ENCODE peak calls at places on chromosomes 12 and 14, in seven cellular contexts. R, F, X, Y, Z, L and J are unnamed samples.

GRCh38 chr12:95703986-95704385 is 86.6 kb downstream of the NTN4 start:
- DNase-seq in R (no peak), F (no peak), X (no peak), Y (no peak), Z (no peak), L (no peak), J (no peak)

GRCh38 chr12:82413994-82414393 is 55.7 kb downstream of the METTL25 start:
- DNase-seq in R (peak), F (no peak), X (no peak), Y (peak), Z (no peak), L (peak), J (no peak)

GRCh38 chr14:38350102-38350501 is 94.2 kb upstream of the CLEC14A start:
- DNase-seq in R (no peak), F (no peak), X (no peak), Y (no peak), Z (no peak), L (no peak), J (no peak)

GRCh38 chr12:5187136-5187535 is 143.5 kb downstream of the KCNA5 start:
- DNase-seq in R (no peak), F (no peak), X (no peak), Y (no peak), Z (no peak), L (no peak), J (no peak)

GRCh38 chr14:105943973-105944602 is 417.7 kb downstream of the TMEM121 start:
- DNase-seq in R (no peak), F (no peak), X (no peak), Y (no peak), Z (no peak), L (no peak), J (no peak)

GRCh38 chr14:92719890-92720323 is 28.5 kb downstream of the LGMN start:
- DNase-seq in R (no peak), F (no peak), X (no peak), Y (no peak), Z (no peak), L (no peak), J (peak)

GRCh38 chr14:76227450-76228050 is 75.8 kb downstream of the GPATCH2L start:
- DNase-seq in R (peak), F (no peak), X (no peak), Y (peak), Z (no peak), L (peak), J (peak)

GRCh38 chr14:103349982-103350381 is 15.9 kb downstream of the EIF5 start:
- DNase-seq in R (no peak), F (no peak), X (no peak), Y (no peak), Z (no peak), L (no peak), J (no peak)

GRCh38 chr12:98274430-98275130 is 240.8 kb upstream of the TMPO start:
- DNase-seq in R (no peak), F (no peak), X (no peak), Y (no peak), Z (no peak), L (no peak), J (no peak)

GRCh38 chr12:22971247-22971646 is 346.3 kb downstream of the ETNK1 start:
- DNase-seq in R (no peak), F (no peak), X (no peak), Y (no peak), Z (no peak), L (no peak), J (no peak)

GRCh38 chr12:96256672-96257361 is 62.6 kb downstream of the ELK3 start:
- DNase-seq in R (no peak), F (peak), X (no peak), Y (no peak), Z (no peak), L (no peak), J (no peak)

GRCh38 chr12:98343002-98343567 is 172.3 kb upstream of the TMPO start:
- DNase-seq in R (no peak), F (no peak), X (no peak), Y (no peak), Z (no peak), L (no peak), J (no peak)

GRCh38 chr12:42166501-42166900 is 21.8 kb upstream of the GXYLT1 start:
- DNase-seq in R (no peak), F (no peak), X (no peak), Y (no peak), Z (no peak), L (no peak), J (no peak)

GRCh38 chr12:54428050-54429013 is 9.3 kb upstream of the ITGA5 start:
- DNase-seq in R (peak), F (no peak), X (peak), Y (peak), Z (no peak), L (peak), J (no peak)

GRCh38 chr12:14779834-14780233 is 23.4 kb downstream of the WBP11 start:
- DNase-seq in R (no peak), F (no peak), X (no peak), Y (no peak), Z (no peak), L (no peak), J (no peak)

GRCh38 chr12:57868870-57869609 is 22.5 kb upstream of the CTDSP2 start:
- DNase-seq in R (no peak), F (no peak), X (no peak), Y (no peak), Z (no peak), L (no peak), J (no peak)

GRCh38 chr12:121003650-121004049 is 12.6 kb downstream of the C12orf43 start:
- DNase-seq in R (no peak), F (no peak), X (no peak), Y (no peak), Z (no peak), L (no peak), J (no peak)

GRCh38 chr12:98738539-98738938 is 93.4 kb downstream of the APAF1 start:
- DNase-seq in R (no peak), F (no peak), X (no peak), Y (no peak), Z (no peak), L (no peak), J (no peak)

GRCh38 chr12:109952160-109952858 is 43.9 kb downstream of the GIT2 start:
- DNase-seq in R (no peak), F (no peak), X (no peak), Y (no peak), Z (no peak), L (no peak), J (no peak)

GRCh38 chr12:105072888-105073488 is 11.3 kb downstream of the ALDH1L2 start:
- DNase-seq in R (no peak), F (no peak), X (no peak), Y (no peak), Z (no peak), L (no peak), J (no peak)

GRCh38 chr14:88791629-88792571 is 853 bp downstream of the EML5 start:
- DNase-seq in R (no peak), F (peak), X (no peak), Y (peak), Z (peak), L (no peak), J (no peak)

GRCh38 chr14:105444859-105445258 is 25.2 kb downstream of the MTA1 start:
- DNase-seq in R (no peak), F (no peak), X (no peak), Y (no peak), Z (no peak), L (no peak), J (no peak)

GRCh38 chr12:49121047-49121696 is 10.0 kb downstream of the TUBA1B start:
- DNase-seq in R (peak), F (peak), X (no peak), Y (peak), Z (no peak), L (peak), J (no peak)

GRCh38 chr12:3364226-3364625 is 126.8 kb upstream of the PRMT8 start:
- DNase-seq in R (no peak), F (no peak), X (no peak), Y (no peak), Z (no peak), L (no peak), J (no peak)

GRCh38 chr12:59404109-59404650 is 191.6 kb upstream of the SLC16A7 start:
- DNase-seq in R (no peak), F (no peak), X (no peak), Y (no peak), Z (no peak), L (peak), J (no peak)

GRCh38 chr12:59408431-59408830 is 187.4 kb upstream of the SLC16A7 start:
- DNase-seq in R (peak), F (no peak), X (no peak), Y (peak), Z (no peak), L (no peak), J (no peak)

GRCh38 chr12:59403259-59403932 is 192.4 kb upstream of the SLC16A7 start:
- DNase-seq in R (peak), F (peak), X (no peak), Y (peak), Z (peak), L (peak), J (peak)

GRCh38 chr12:59407799-59408198 is 188.0 kb upstream of the SLC16A7 start:
- DNase-seq in R (no peak), F (no peak), X (no peak), Y (no peak), Z (no peak), L (no peak), J (no peak)

GRCh38 chr12:59405992-59406391 is 189.8 kb upstream of the SLC16A7 start:
- DNase-seq in R (no peak), F (no peak), X (no peak), Y (no peak), Z (no peak), L (no peak), J (no peak)
- H3K4me3 ChIP-seq in R (no peak), F (no peak), X (no peak), Y (no peak), Z (no peak), L (no peak), J (no peak)

DNA sequence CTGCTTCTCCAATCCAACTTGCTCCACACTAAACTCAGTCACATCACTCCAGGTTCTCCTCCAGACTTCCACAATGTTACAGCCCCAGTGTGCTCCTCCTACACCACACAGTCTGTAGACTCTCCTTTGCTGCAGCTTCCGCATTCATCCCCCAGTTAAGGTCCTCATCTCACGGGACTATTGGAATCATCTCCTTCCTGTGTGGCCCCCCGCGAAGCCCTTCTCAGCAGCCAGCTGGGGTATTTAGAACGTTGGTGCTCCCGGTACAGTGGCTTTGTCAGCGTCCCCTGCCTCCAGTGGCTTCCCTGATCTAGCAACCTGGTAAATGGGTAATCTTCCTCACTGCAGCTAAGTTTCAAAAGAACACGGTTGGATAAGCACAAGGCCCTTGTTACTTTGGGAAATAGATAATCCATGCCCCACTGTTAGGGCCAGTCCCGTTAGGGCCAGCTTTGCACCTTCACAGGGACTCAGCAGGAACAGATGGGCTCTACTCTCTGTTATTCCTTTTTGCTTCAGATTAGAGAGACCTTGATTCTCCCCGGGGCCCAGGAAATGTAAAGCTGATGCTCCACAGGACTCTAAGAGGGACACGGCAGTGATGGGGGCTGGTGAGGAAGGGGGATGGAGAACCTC is 823 bp upstream of the TSPAN11 start:
- DNase-seq in R (no peak), F (no peak), X (no peak), Y (no peak), Z (no peak), L (no peak), J (no peak)
- H3K4me3 ChIP-seq in R (no peak), F (peak), X (peak), Y (peak), Z (no peak), L (peak), J (peak)

GRCh38 chr14:93954900-93955891 is 21.2 kb downstream of the ASB2 start:
- DNase-seq in R (no peak), F (peak), X (no peak), Y (no peak), Z (peak), L (no peak), J (no peak)

GRCh38 chr14:93956082-93956481 is 20.3 kb downstream of the ASB2 start:
- DNase-seq in R (no peak), F (no peak), X (no peak), Y (no peak), Z (no peak), L (no peak), J (no peak)

GRCh38 chr14:93953263-93953662 is 23.1 kb downstream of the ASB2 start:
- DNase-seq in R (no peak), F (peak), X (no peak), Y (no peak), Z (no peak), L (no peak), J (no peak)

GRCh38 chr14:93953739-93954515 is 22.4 kb downstream of the ASB2 start:
- DNase-seq in R (no peak), F (no peak), X (no peak), Y (no peak), Z (no peak), L (no peak), J (no peak)

GRCh38 chr14:93954516-93954830 is 21.9 kb downstream of the ASB2 start:
- DNase-seq in R (no peak), F (peak), X (no peak), Y (no peak), Z (no peak), L (no peak), J (no peak)
- H3K4me3 ChIP-seq in R (no peak), F (peak), X (no peak), Y (no peak), Z (peak), L (no peak), J (no peak)

GRCh38 chr14:94423465-94424056 is 29.0 kb downstream of the SERPINA11 start:
- DNase-seq in R (peak), F (peak), X (peak), Y (peak), Z (no peak), L (peak), J (no peak)
- H3K4me3 ChIP-seq in R (no peak), F (no peak), X (no peak), Y (no peak), Z (no peak), L (no peak), J (no peak)

DNA sequence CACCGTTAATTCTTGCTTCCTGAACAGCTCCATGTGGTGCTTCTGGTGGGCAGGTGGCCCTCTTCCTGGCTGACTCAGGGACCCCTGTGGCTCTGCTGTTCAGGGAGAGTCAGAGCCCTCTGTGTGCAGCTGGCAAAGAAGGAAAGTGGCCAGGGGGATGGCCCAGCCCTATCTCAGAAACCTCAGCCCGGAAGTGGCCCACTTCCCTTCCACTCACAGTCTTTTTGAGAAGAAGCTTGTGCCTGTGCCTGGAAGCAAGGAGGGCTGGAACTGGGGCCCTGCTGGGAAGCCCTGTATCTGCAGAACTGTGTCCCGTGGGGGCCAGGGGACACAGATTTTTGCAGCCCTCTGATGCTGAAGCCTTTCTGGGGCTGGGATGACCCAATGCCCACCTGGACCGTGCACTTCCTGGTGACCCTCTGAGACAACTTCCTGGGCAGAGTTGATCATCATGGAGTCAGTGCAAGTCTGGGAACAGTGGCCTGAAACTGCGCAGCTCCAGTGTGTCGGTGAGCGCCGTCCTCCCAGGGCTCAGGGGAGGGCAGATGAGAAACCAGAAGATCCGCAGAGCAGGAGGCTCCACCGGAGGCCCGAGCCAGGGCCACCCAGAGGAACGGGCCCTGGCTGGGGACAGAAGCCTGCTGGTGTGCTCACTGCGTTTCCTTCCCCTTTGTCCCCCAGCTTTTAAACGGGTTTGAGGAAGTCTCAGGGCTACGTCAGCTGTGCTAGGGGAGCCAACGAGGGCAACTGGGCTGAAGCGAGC is 217.3 kb upstream of the RTL1 start:
- DNase-seq in R (no peak), F (no peak), X (no peak), Y (no peak), Z (no peak), L (no peak), J (no peak)
- H3K4me3 ChIP-seq in R (no peak), F (no peak), X (peak), Y (no peak), Z (no peak), L (no peak), J (no peak)